ENCODE peak calls at places on chromosomes 16 and 17, in ten cellular contexts. One of them, this sample, is unnamed.
A peak's percentile ranks its signal among the peaks of the same experiment; 100 is the strongest.

GRCh38 chr17:81037783-81038733 is 3.1 kb downstream of the BAIAP2 start:
- DNase-seq in breast epithelium: no peak
- DNase-seq in colonic mucosa: no peak
- DNase-seq in upper lobe of left lung: peak; percentile 71
- DNase-seq in transverse colon: no peak
- DNase-seq in fibroblast of lung: no peak
- DNase-seq in left ventricle myocardium inferior: no peak
- DNase-seq in lower lobe of right lung: no peak
- DNase-seq in aorta: no peak
- DNase-seq in mucosa of descending colon: no peak
- DNase-seq in this sample: no peak

GRCh38 chr17:35214631-35215273 is 20.6 kb upstream of the SLC35G3 start:
- DNase-seq in breast epithelium: no peak
- DNase-seq in colonic mucosa: no peak
- DNase-seq in upper lobe of left lung: no peak
- DNase-seq in transverse colon: no peak
- DNase-seq in fibroblast of lung: no peak
- DNase-seq in left ventricle myocardium inferior: no peak
- DNase-seq in lower lobe of right lung: no peak
- DNase-seq in aorta: no peak
- DNase-seq in mucosa of descending colon: no peak
- DNase-seq in this sample: no peak

GRCh38 chr16:10338426-10338825 is 47.4 kb upstream of the ATF7IP2 start:
- DNase-seq in breast epithelium: no peak
- DNase-seq in colonic mucosa: no peak
- DNase-seq in upper lobe of left lung: no peak
- DNase-seq in transverse colon: no peak
- DNase-seq in fibroblast of lung: peak; percentile 80
- DNase-seq in left ventricle myocardium inferior: no peak
- DNase-seq in lower lobe of right lung: no peak
- DNase-seq in aorta: no peak
- DNase-seq in mucosa of descending colon: no peak
- DNase-seq in this sample: no peak

GRCh38 chr17:79002291-79002690 is 7.3 kb downstream of the CANT1 start:
- DNase-seq in breast epithelium: peak; percentile 43
- DNase-seq in colonic mucosa: no peak
- DNase-seq in upper lobe of left lung: no peak
- DNase-seq in transverse colon: no peak
- DNase-seq in fibroblast of lung: no peak
- DNase-seq in left ventricle myocardium inferior: no peak
- DNase-seq in lower lobe of right lung: no peak
- DNase-seq in aorta: no peak
- DNase-seq in mucosa of descending colon: no peak
- DNase-seq in this sample: peak; percentile 1

GRCh38 chr17:76644995-76645394 is 1.4 kb upstream of the ST6GALNAC1 start:
- DNase-seq in breast epithelium: no peak
- DNase-seq in colonic mucosa: peak; percentile 80
- DNase-seq in upper lobe of left lung: no peak
- DNase-seq in transverse colon: peak; percentile 54
- DNase-seq in fibroblast of lung: no peak
- DNase-seq in left ventricle myocardium inferior: no peak
- DNase-seq in lower lobe of right lung: no peak
- DNase-seq in aorta: no peak
- DNase-seq in mucosa of descending colon: peak; percentile 81
- DNase-seq in this sample: no peak

GRCh38 chr17:44909681-44910144 is 5.6 kb downstream of the GFAP start:
- DNase-seq in breast epithelium: no peak
- DNase-seq in colonic mucosa: no peak
- DNase-seq in upper lobe of left lung: no peak
- DNase-seq in transverse colon: no peak
- DNase-seq in fibroblast of lung: peak; percentile 85
- DNase-seq in left ventricle myocardium inferior: no peak
- DNase-seq in lower lobe of right lung: no peak
- DNase-seq in aorta: peak; percentile 68
- DNase-seq in mucosa of descending colon: no peak
- DNase-seq in this sample: no peak

GRCh38 chr17:17213775-17214174 is 7.6 kb upstream of the PLD6 start:
- DNase-seq in breast epithelium: no peak
- DNase-seq in colonic mucosa: no peak
- DNase-seq in upper lobe of left lung: no peak
- DNase-seq in transverse colon: no peak
- DNase-seq in fibroblast of lung: no peak
- DNase-seq in left ventricle myocardium inferior: no peak
- DNase-seq in lower lobe of right lung: no peak
- DNase-seq in aorta: no peak
- DNase-seq in mucosa of descending colon: no peak
- DNase-seq in this sample: no peak

GRCh38 chr17:80720624-80721577 is 176.3 kb downstream of the RPTOR start:
- DNase-seq in breast epithelium: no peak
- DNase-seq in colonic mucosa: no peak
- DNase-seq in upper lobe of left lung: no peak
- DNase-seq in transverse colon: peak; percentile 37
- DNase-seq in fibroblast of lung: peak; percentile 75
- DNase-seq in left ventricle myocardium inferior: no peak
- DNase-seq in lower lobe of right lung: no peak
- DNase-seq in aorta: no peak
- DNase-seq in mucosa of descending colon: peak; percentile 36
- DNase-seq in this sample: no peak

GRCh38 chr17:35257080-35257701 is 14.3 kb downstream of the SLFN5 start:
- DNase-seq in breast epithelium: peak; percentile 92
- DNase-seq in colonic mucosa: peak; percentile 74
- DNase-seq in upper lobe of left lung: peak; percentile 62
- DNase-seq in transverse colon: peak; percentile 59
- DNase-seq in fibroblast of lung: peak; percentile 69
- DNase-seq in left ventricle myocardium inferior: no peak
- DNase-seq in lower lobe of right lung: peak; percentile 52
- DNase-seq in aorta: no peak
- DNase-seq in mucosa of descending colon: peak; percentile 64
- DNase-seq in this sample: no peak

GRCh38 chr16:84844049-84844350 is 24.2 kb downstream of the CRISPLD2 start:
- DNase-seq in breast epithelium: no peak
- DNase-seq in colonic mucosa: no peak
- DNase-seq in upper lobe of left lung: no peak
- DNase-seq in transverse colon: peak; percentile 60
- DNase-seq in fibroblast of lung: no peak
- DNase-seq in left ventricle myocardium inferior: no peak
- DNase-seq in lower lobe of right lung: no peak
- DNase-seq in aorta: no peak
- DNase-seq in mucosa of descending colon: peak; percentile 74
- DNase-seq in this sample: no peak

GRCh38 chr17:46264456-46265198 is 30.3 kb upstream of the LRRC37A start:
- DNase-seq in breast epithelium: no peak
- DNase-seq in colonic mucosa: no peak
- DNase-seq in upper lobe of left lung: no peak
- DNase-seq in transverse colon: no peak
- DNase-seq in fibroblast of lung: peak; percentile 90
- DNase-seq in left ventricle myocardium inferior: no peak
- DNase-seq in lower lobe of right lung: no peak
- DNase-seq in aorta: no peak
- DNase-seq in mucosa of descending colon: no peak
- DNase-seq in this sample: no peak

GRCh38 chr17:59746849-59747445 is 39.5 kb downstream of the VMP1 start:
- DNase-seq in breast epithelium: no peak
- DNase-seq in colonic mucosa: no peak
- DNase-seq in upper lobe of left lung: no peak
- DNase-seq in transverse colon: no peak
- DNase-seq in fibroblast of lung: peak; percentile 58
- DNase-seq in left ventricle myocardium inferior: no peak
- DNase-seq in lower lobe of right lung: no peak
- DNase-seq in aorta: no peak
- DNase-seq in mucosa of descending colon: no peak
- DNase-seq in this sample: no peak

GRCh38 chr17:69733171-69734014 is 318.9 kb downstream of the MAP2K6 start:
- DNase-seq in breast epithelium: no peak
- DNase-seq in colonic mucosa: no peak
- DNase-seq in upper lobe of left lung: no peak
- DNase-seq in transverse colon: no peak
- DNase-seq in fibroblast of lung: peak; percentile 86
- DNase-seq in left ventricle myocardium inferior: peak; percentile 22
- DNase-seq in lower lobe of right lung: no peak
- DNase-seq in aorta: peak; percentile 68
- DNase-seq in mucosa of descending colon: no peak
- DNase-seq in this sample: no peak

GRCh38 chr16:58487566-58488351 is 12.2 kb upstream of the NDRG4 start:
- DNase-seq in breast epithelium: peak; percentile 81
- DNase-seq in colonic mucosa: peak; percentile 76
- DNase-seq in upper lobe of left lung: peak; percentile 85
- DNase-seq in transverse colon: peak; percentile 79
- DNase-seq in fibroblast of lung: peak; percentile 69
- DNase-seq in left ventricle myocardium inferior: peak; percentile 88
- DNase-seq in lower lobe of right lung: peak; percentile 87
- DNase-seq in aorta: peak; percentile 92
- DNase-seq in mucosa of descending colon: peak; percentile 84
- DNase-seq in this sample: peak; percentile 53

GRCh38 chr16:57092786-57093301 is 461 bp downstream of the CPNE2 start:
- DNase-seq in breast epithelium: no peak
- DNase-seq in colonic mucosa: peak; percentile 62
- DNase-seq in upper lobe of left lung: peak; percentile 58
- DNase-seq in transverse colon: peak; percentile 54
- DNase-seq in fibroblast of lung: no peak
- DNase-seq in left ventricle myocardium inferior: peak; percentile 47
- DNase-seq in lower lobe of right lung: peak; percentile 69
- DNase-seq in aorta: peak; percentile 87
- DNase-seq in mucosa of descending colon: peak; percentile 69
- DNase-seq in this sample: peak; percentile 43

GRCh38 chr16:68311316-68311620 is 449 bp downstream of the PRMT7 start:
- DNase-seq in breast epithelium: no peak
- DNase-seq in colonic mucosa: no peak
- DNase-seq in upper lobe of left lung: no peak
- DNase-seq in transverse colon: no peak
- DNase-seq in fibroblast of lung: peak; percentile 52
- DNase-seq in left ventricle myocardium inferior: no peak
- DNase-seq in lower lobe of right lung: no peak
- DNase-seq in aorta: no peak
- DNase-seq in mucosa of descending colon: no peak
- DNase-seq in this sample: no peak

DNA sequence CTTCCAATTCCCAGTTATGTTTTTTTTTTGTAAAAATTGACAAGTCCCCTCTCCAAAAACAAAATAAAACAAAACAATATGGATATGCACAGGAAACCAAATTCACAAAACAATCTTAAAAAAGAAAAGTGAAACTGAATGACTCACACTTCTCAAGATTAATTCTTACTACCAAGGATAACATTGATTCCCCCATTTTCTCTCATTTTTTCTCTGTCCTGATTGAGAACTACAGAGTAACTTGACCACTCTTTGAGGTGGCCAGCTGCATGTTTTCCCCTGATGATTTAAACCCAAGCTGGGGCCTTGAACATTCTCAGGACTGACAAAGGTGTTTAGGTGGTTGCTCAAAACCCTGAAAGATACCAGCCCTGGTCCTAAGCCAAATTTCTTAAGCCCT is 149.0 kb downstream of the AHSP start:
- DNase-seq in breast epithelium: no peak
- DNase-seq in colonic mucosa: no peak
- DNase-seq in upper lobe of left lung: no peak
- DNase-seq in transverse colon: no peak
- DNase-seq in fibroblast of lung: no peak
- DNase-seq in left ventricle myocardium inferior: no peak
- DNase-seq in lower lobe of right lung: no peak
- DNase-seq in aorta: no peak
- DNase-seq in mucosa of descending colon: no peak
- DNase-seq in this sample: no peak
- H3K9me3 ChIP-seq in breast epithelium: no peaks in the 10 kb centered on the region
- H3K9me3 ChIP-seq in colonic mucosa: no peaks in the 10 kb centered on the region
- H3K9me3 ChIP-seq in upper lobe of left lung: no peaks in the 10 kb centered on the region
- H3K9me3 ChIP-seq in transverse colon: no peaks in the 10 kb centered on the region
- H3K9me3 ChIP-seq in fibroblast of lung: no peaks in the 10 kb centered on the region
- H3K9me3 ChIP-seq in left ventricle myocardium inferior: peaks cover 2% of the 10 kb centered on the region
- H3K9me3 ChIP-seq in lower lobe of right lung: no peaks in the 10 kb centered on the region
- H3K9me3 ChIP-seq in aorta: peaks cover 6% of the 10 kb centered on the region
- H3K9me3 ChIP-seq in mucosa of descending colon: no peaks in the 10 kb centered on the region
- H3K9me3 ChIP-seq in this sample: no peaks in the 10 kb centered on the region

GRCh38 chr17:49180303-49180702 is 30.1 kb downstream of the GNGT2 start:
- DNase-seq in breast epithelium: peak; percentile 61
- DNase-seq in colonic mucosa: peak; percentile 77
- DNase-seq in upper lobe of left lung: peak; percentile 69
- DNase-seq in transverse colon: peak; percentile 74
- DNase-seq in fibroblast of lung: peak; percentile 31
- DNase-seq in left ventricle myocardium inferior: peak; percentile 67
- DNase-seq in lower lobe of right lung: peak; percentile 77
- DNase-seq in aorta: peak; percentile 88
- DNase-seq in mucosa of descending colon: peak; percentile 86
- DNase-seq in this sample: peak; percentile 46
- H3K9me3 ChIP-seq in breast epithelium: peaks cover 25% of the 10 kb centered on the region
- H3K9me3 ChIP-seq in colonic mucosa: no peaks in the 10 kb centered on the region
- H3K9me3 ChIP-seq in upper lobe of left lung: peaks cover 21% of the 10 kb centered on the region
- H3K9me3 ChIP-seq in transverse colon: peaks cover 19% of the 10 kb centered on the region
- H3K9me3 ChIP-seq in fibroblast of lung: no peaks in the 10 kb centered on the region
- H3K9me3 ChIP-seq in left ventricle myocardium inferior: peaks cover 32% of the 10 kb centered on the region
- H3K9me3 ChIP-seq in lower lobe of right lung: peaks cover 21% of the 10 kb centered on the region
- H3K9me3 ChIP-seq in aorta: peaks cover 15% of the 10 kb centered on the region
- H3K9me3 ChIP-seq in mucosa of descending colon: peaks cover 25% of the 10 kb centered on the region
- H3K9me3 ChIP-seq in this sample: peaks cover 12% of the 10 kb centered on the region

GRCh38 chr16:35147556-35148504 is 1688.4 kb downstream of the TP53TG3F start:
- DNase-seq in breast epithelium: no peak
- DNase-seq in colonic mucosa: no peak
- DNase-seq in upper lobe of left lung: no peak
- DNase-seq in transverse colon: no peak
- DNase-seq in fibroblast of lung: no peak
- DNase-seq in left ventricle myocardium inferior: no peak
- DNase-seq in lower lobe of right lung: peak; percentile 14
- DNase-seq in aorta: no peak
- DNase-seq in mucosa of descending colon: no peak
- DNase-seq in this sample: no peak
- H3K9me3 ChIP-seq in breast epithelium: peaks cover 43% of the 10 kb centered on the region
- H3K9me3 ChIP-seq in colonic mucosa: no peaks in the 10 kb centered on the region
- H3K9me3 ChIP-seq in upper lobe of left lung: peaks cover 10% of the 10 kb centered on the region
- H3K9me3 ChIP-seq in transverse colon: peaks cover 12% of the 10 kb centered on the region
- H3K9me3 ChIP-seq in fibroblast of lung: no peaks in the 10 kb centered on the region
- H3K9me3 ChIP-seq in left ventricle myocardium inferior: peaks cover 15% of the 10 kb centered on the region
- H3K9me3 ChIP-seq in lower lobe of right lung: peaks cover 7% of the 10 kb centered on the region
- H3K9me3 ChIP-seq in aorta: peaks cover 1% of the 10 kb centered on the region
- H3K9me3 ChIP-seq in mucosa of descending colon: peaks cover 92% of the 10 kb centered on the region
- H3K9me3 ChIP-seq in this sample: no peaks in the 10 kb centered on the region

DNA sequence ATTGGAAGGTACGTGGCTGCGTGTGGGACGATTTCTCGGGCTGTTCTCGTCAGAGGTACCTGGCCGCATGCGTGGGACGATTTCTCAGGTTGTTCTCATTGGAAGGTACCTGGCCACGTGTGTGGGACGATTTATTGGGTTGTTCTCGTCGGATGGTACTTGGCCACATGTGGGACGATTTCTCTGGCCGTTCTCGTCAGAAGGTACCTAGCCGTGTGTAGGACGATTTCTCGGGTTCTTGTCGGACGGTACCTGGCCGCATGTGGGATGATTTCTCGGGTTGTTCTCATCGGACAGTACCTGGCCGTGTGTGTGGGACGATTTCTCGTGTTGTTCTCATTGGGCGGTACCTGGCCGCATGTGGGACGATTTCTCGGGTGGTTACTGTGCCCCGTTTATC is 50.1 kb upstream of the GNG13 start:
- DNase-seq in breast epithelium: no peak
- DNase-seq in colonic mucosa: no peak
- DNase-seq in upper lobe of left lung: no peak
- DNase-seq in transverse colon: no peak
- DNase-seq in fibroblast of lung: no peak
- DNase-seq in left ventricle myocardium inferior: no peak
- DNase-seq in lower lobe of right lung: no peak
- DNase-seq in aorta: no peak
- DNase-seq in mucosa of descending colon: no peak
- DNase-seq in this sample: no peak
- H3K9me3 ChIP-seq in breast epithelium: no peaks in the 10 kb centered on the region
- H3K9me3 ChIP-seq in colonic mucosa: no peaks in the 10 kb centered on the region
- H3K9me3 ChIP-seq in upper lobe of left lung: no peaks in the 10 kb centered on the region
- H3K9me3 ChIP-seq in transverse colon: no peaks in the 10 kb centered on the region
- H3K9me3 ChIP-seq in fibroblast of lung: no peaks in the 10 kb centered on the region
- H3K9me3 ChIP-seq in left ventricle myocardium inferior: no peaks in the 10 kb centered on the region
- H3K9me3 ChIP-seq in lower lobe of right lung: no peaks in the 10 kb centered on the region
- H3K9me3 ChIP-seq in aorta: no peaks in the 10 kb centered on the region
- H3K9me3 ChIP-seq in mucosa of descending colon: peaks cover 5% of the 10 kb centered on the region
- H3K9me3 ChIP-seq in this sample: no peaks in the 10 kb centered on the region

GRCh38 chr17:5179003-5179402 is 12.7 kb downstream of the ZNF594 start:
- DNase-seq in breast epithelium: no peak
- DNase-seq in colonic mucosa: no peak
- DNase-seq in upper lobe of left lung: no peak
- DNase-seq in transverse colon: no peak
- DNase-seq in fibroblast of lung: no peak
- DNase-seq in left ventricle myocardium inferior: no peak
- DNase-seq in lower lobe of right lung: no peak
- DNase-seq in aorta: no peak
- DNase-seq in mucosa of descending colon: no peak
- DNase-seq in this sample: no peak
- H3K9me3 ChIP-seq in breast epithelium: peaks cover 81% of the 10 kb centered on the region
- H3K9me3 ChIP-seq in colonic mucosa: peaks cover 25% of the 10 kb centered on the region
- H3K9me3 ChIP-seq in upper lobe of left lung: peaks cover 83% of the 10 kb centered on the region
- H3K9me3 ChIP-seq in transverse colon: peaks cover 88% of the 10 kb centered on the region
- H3K9me3 ChIP-seq in fibroblast of lung: peaks cover 6% of the 10 kb centered on the region
- H3K9me3 ChIP-seq in left ventricle myocardium inferior: peaks cover 98% of the 10 kb centered on the region
- H3K9me3 ChIP-seq in lower lobe of right lung: peaks cover 91% of the 10 kb centered on the region
- H3K9me3 ChIP-seq in aorta: peaks cover 28% of the 10 kb centered on the region
- H3K9me3 ChIP-seq in mucosa of descending colon: peaks cover 92% of the 10 kb centered on the region
- H3K9me3 ChIP-seq in this sample: peaks cover 37% of the 10 kb centered on the region